ENCODE peak calls at places on chromosome 3, in six cellular contexts. D is PC-9, B is lower leg skin, O is AG10803, X is HFF-Myc, V is tibial artery. G is an unnamed sample.

GRCh38 chr3:53913401-53913800 is 21.7 kb upstream of the SELENOK start:
- DNase-seq in D (no peak), B (no peak), O (no peak), X (no peak), V (no peak), G (no peak)

GRCh38 chr3:117751691-117752090 is 1042.1 kb downstream of the TUSC7 start:
- DNase-seq in D (no peak), B (no peak), O (no peak), X (no peak), V (no peak), G (no peak)

GRCh38 chr3:24220859-24221657 is 273.6 kb downstream of the THRB start:
- DNase-seq in D (peak), B (no peak), O (peak), X (peak), V (peak), G (peak)

GRCh38 chr3:161149529-161149928 is 44.4 kb upstream of the B3GALNT1 start:
- DNase-seq in D (no peak), B (no peak), O (peak), X (no peak), V (no peak), G (no peak)

GRCh38 chr3:96330795-96331194 is 483.6 kb upstream of the EPHA6 start:
- DNase-seq in D (no peak), B (no peak), O (no peak), X (no peak), V (no peak), G (no peak)

GRCh38 chr3:184341925-184342324 is 4.5 kb downstream of the FAM131A start:
- DNase-seq in D (peak), B (no peak), O (no peak), X (no peak), V (no peak), G (no peak)

GRCh38 chr3:167772992-167773391 is 37.5 kb downstream of the SERPINI1 start:
- DNase-seq in D (no peak), B (no peak), O (no peak), X (no peak), V (no peak), G (no peak)

GRCh38 chr3:50455133-50455532 is 48.3 kb downstream of the CACNA2D2 start:
- DNase-seq in D (no peak), B (no peak), O (no peak), X (no peak), V (no peak), G (no peak)

GRCh38 chr3:33900809-33901505 is 102.5 kb downstream of the PDCD6IP start:
- DNase-seq in D (no peak), B (no peak), O (peak), X (no peak), V (no peak), G (no peak)

GRCh38 chr3:13623101-13623654 is 74.3 kb downstream of the FBLN2 start:
- DNase-seq in D (no peak), B (no peak), O (peak), X (no peak), V (no peak), G (no peak)

GRCh38 chr3:169458323-169458722 is 205.2 kb downstream of the MECOM start:
- DNase-seq in D (no peak), B (no peak), O (no peak), X (no peak), V (no peak), G (no peak)

GRCh38 chr3:196932600-196932999 is 9.7 kb downstream of the NCBP2 start:
- DNase-seq in D (no peak), B (no peak), O (no peak), X (no peak), V (no peak), G (no peak)

GRCh38 chr3:53750253-53751210 is 95.7 kb downstream of the CHDH start:
- DNase-seq in D (no peak), B (no peak), O (no peak), X (no peak), V (no peak), G (no peak)

GRCh38 chr3:170493712-170494182 is 75.1 kb downstream of the CLDN11 start:
- DNase-seq in D (no peak), B (no peak), O (peak), X (no peak), V (no peak), G (no peak)

GRCh38 chr3:153171918-153172317 is 9.9 kb downstream of the RAP2B start:
- DNase-seq in D (no peak), B (no peak), O (no peak), X (no peak), V (no peak), G (no peak)

GRCh38 chr3:94136133-94136532 is 73.3 kb downstream of the NSUN3 start:
- DNase-seq in D (no peak), B (no peak), O (no peak), X (no peak), V (no peak), G (no peak)

GRCh38 chr3:150825192-150825915 is 62.4 kb upstream of the SIAH2 start:
- DNase-seq in D (no peak), B (no peak), O (no peak), X (no peak), V (no peak), G (no peak)

GRCh38 chr3:40992023-40992422 is 207.3 kb upstream of the CTNNB1 start:
- DNase-seq in D (no peak), B (no peak), O (no peak), X (no peak), V (no peak), G (no peak)

GRCh38 chr3:25957026-25957425 is 167.1 kb downstream of the OXSM start:
- DNase-seq in D (no peak), B (no peak), O (no peak), X (no peak), V (no peak), G (no peak)

GRCh38 chr3:126304704-126305103 is 52.5 kb downstream of the KLF15 start:
- DNase-seq in D (no peak), B (no peak), O (no peak), X (no peak), V (no peak), G (no peak)

GRCh38 chr3:146156801-146157310 is 4.1 kb downstream of the PLOD2 start:
- DNase-seq in D (no peak), B (no peak), O (no peak), X (no peak), V (no peak), G (no peak)

GRCh38 chr3:22585504-22585903 is 617.6 kb upstream of the UBE2E2 start:
- DNase-seq in D (no peak), B (no peak), O (no peak), X (peak), V (no peak), G (no peak)

GRCh38 chr3:192727032-192727847 is at the start of gene FGF12:
- DNase-seq in D (no peak), B (no peak), O (peak), X (peak), V (no peak), G (peak)

GRCh38 chr3:37859908-37860199 is 1.8 kb upstream of the CTDSPL start:
- DNase-seq in D (no peak), B (no peak), O (no peak), X (no peak), V (no peak), G (no peak)

GRCh38 chr3:53921296-53921695 is 29.6 kb upstream of the SELENOK start:
- DNase-seq in D (no peak), B (no peak), O (peak), X (no peak), V (no peak), G (no peak)

GRCh38 chr3:53089511-53089910 is 40.7 kb downstream of the RFT1 start:
- DNase-seq in D (no peak), B (no peak), O (no peak), X (no peak), V (no peak), G (no peak)

GRCh38 chr3:52893723-52894122 is 3.6 kb downstream of the STIMATE start:
- DNase-seq in D (no peak), B (no peak), O (no peak), X (no peak), V (no peak), G (no peak)

GRCh38 chr3:112604536-112604935 is 36.4 kb downstream of the CCDC80 start:
- DNase-seq in D (peak), B (no peak), O (peak), X (peak), V (no peak), G (no peak)

GRCh38 chr3:137249311-137249940 is 291.6 kb downstream of the IL20RB start:
- DNase-seq in D (no peak), B (no peak), O (no peak), X (no peak), V (no peak), G (no peak)

GRCh38 chr3:62090066-62090465 is 283.3 kb downstream of the FEZF2 start:
- DNase-seq in D (no peak), B (no peak), O (no peak), X (no peak), V (no peak), G (no peak)

GRCh38 chr3:71495708-71496472 is 87.6 kb downstream of the FOXP1 start:
- DNase-seq in D (peak), B (no peak), O (peak), X (no peak), V (no peak), G (no peak)

GRCh38 chr3:33855884-33856546 is 57.6 kb downstream of the PDCD6IP start:
- DNase-seq in D (no peak), B (no peak), O (no peak), X (no peak), V (no peak), G (no peak)

GRCh38 chr3:162507397-162507796 is 1010.8 kb downstream of the OTOL1 start:
- DNase-seq in D (no peak), B (no peak), O (no peak), X (no peak), V (no peak), G (no peak)

DNA sequence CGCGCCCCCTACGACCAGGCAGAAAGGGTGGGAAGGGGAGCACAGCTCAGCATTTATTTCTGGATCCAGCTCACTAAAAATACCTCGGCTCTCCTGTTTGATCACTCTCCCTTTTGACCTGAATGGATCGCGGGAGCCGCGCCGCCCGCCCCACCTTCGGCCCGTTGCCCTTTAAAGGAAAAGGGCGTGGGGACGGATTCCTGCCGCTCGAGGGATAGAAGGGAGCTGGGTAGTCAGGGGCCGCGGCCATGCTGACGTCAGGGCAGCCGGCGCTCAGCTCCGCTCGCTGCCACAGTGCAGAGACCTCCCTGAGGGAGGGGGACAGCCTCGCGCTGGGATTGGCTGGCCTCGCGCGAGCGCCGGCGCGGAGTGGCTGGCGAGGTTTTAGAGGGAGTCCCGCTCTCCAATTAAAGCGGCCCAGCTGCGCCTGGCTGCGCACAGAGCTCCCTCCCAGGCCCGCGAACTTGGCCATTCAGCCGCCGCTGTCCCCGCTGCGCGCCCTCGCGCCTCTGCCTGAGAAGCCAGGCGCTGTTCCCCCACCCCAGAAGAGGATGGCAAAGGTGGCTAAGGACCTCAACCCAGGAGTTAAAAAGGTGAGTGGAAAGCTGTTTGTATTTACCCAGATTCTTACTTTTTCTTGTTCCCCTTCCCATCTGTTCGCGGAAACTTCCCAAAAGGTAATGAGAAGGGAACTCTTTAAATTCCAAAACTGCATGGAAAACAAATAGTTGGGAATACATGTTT is at the start of gene LMCD1:
- DNase-seq in D (peak), B (peak), O (peak), X (peak), V (peak), G (peak)
- TF ChIP-seq CTCF in D (no peak), B (no peak), O (peak), X (no peak), V (peak), G (no peak)

DNA sequence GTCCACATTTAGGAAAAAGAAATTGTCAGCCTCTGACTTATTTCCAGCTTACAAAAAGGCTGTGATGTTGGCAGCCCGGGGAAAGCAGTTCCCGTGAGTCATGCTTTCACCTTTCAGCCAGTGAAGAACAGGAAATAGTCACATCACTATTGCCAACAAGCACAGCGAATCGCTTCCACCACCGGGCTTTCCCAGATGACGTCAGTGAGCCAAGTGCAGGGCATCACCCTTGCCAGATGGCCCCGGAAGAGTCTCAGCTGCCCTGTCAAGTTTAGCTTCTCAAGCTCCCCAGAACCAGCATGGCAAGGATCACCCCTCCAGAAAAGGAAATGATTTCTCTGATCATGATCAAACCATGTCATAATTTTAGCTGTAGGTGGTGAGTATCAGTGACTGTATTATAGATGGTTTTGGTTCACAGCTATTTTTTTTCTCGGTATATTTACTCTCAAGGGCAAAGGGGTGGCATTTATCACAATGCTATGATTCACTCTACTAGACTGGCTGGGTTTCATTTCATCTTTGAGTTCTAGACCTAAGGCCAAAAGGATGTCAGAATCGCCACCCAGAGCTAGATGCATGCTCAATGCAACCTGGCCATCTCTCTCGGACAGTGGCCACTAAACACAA is 32.9 kb downstream of the B3GNT5 start:
- DNase-seq in D (peak), B (peak), O (peak), X (peak), V (peak), G (peak)
- H3K4me3 ChIP-seq in D (peak), B (no peak), O (no peak), X (no peak), V (no peak), G (no peak)

GRCh38 chr3:123656241-123656640 is 71.4 kb upstream of the HACD2 start:
- DNase-seq in D (no peak), B (no peak), O (no peak), X (no peak), V (no peak), G (no peak)

GRCh38 chr3:123655400-123655799 is 70.5 kb upstream of the HACD2 start:
- DNase-seq in D (no peak), B (no peak), O (peak), X (no peak), V (peak), G (no peak)

GRCh38 chr3:123657111-123657510 is 72.3 kb upstream of the HACD2 start:
- DNase-seq in D (no peak), B (no peak), O (no peak), X (no peak), V (no peak), G (no peak)

GRCh38 chr3:123657578-123657977 is 72.7 kb upstream of the HACD2 start:
- DNase-seq in D (no peak), B (peak), O (peak), X (no peak), V (no peak), G (no peak)

GRCh38 chr3:123656691-123657090 is 71.8 kb upstream of the HACD2 start:
- DNase-seq in D (no peak), B (no peak), O (no peak), X (no peak), V (no peak), G (no peak)
- TF ChIP-seq CTCF in D (no peak), B (no peak), O (no peak), X (peak), V (no peak), G (no peak)

GRCh38 chr3:157572559-157573270 is 69.5 kb upstream of the VEPH1 start:
- DNase-seq in D (no peak), B (no peak), O (peak), X (no peak), V (no peak), G (no peak)
- H3K4me3 ChIP-seq in D (no peak), B (no peak), O (no peak), X (no peak), V (no peak), G (no peak)

GRCh38 chr3:47420511-47421484 is 40.0 kb downstream of the PTPN23 start:
- DNase-seq in D (peak), B (peak), O (peak), X (peak), V (peak), G (peak)

GRCh38 chr3:47421741-47422649 is 41.2 kb downstream of the PTPN23 start:
- DNase-seq in D (no peak), B (no peak), O (peak), X (no peak), V (no peak), G (no peak)

GRCh38 chr3:47420044-47420430 is 39.2 kb downstream of the PTPN23 start:
- DNase-seq in D (no peak), B (no peak), O (no peak), X (no peak), V (no peak), G (no peak)

GRCh38 chr3:47418167-47419082 is 37.6 kb downstream of the PTPN23 start:
- DNase-seq in D (no peak), B (no peak), O (no peak), X (no peak), V (no peak), G (no peak)

DNA sequence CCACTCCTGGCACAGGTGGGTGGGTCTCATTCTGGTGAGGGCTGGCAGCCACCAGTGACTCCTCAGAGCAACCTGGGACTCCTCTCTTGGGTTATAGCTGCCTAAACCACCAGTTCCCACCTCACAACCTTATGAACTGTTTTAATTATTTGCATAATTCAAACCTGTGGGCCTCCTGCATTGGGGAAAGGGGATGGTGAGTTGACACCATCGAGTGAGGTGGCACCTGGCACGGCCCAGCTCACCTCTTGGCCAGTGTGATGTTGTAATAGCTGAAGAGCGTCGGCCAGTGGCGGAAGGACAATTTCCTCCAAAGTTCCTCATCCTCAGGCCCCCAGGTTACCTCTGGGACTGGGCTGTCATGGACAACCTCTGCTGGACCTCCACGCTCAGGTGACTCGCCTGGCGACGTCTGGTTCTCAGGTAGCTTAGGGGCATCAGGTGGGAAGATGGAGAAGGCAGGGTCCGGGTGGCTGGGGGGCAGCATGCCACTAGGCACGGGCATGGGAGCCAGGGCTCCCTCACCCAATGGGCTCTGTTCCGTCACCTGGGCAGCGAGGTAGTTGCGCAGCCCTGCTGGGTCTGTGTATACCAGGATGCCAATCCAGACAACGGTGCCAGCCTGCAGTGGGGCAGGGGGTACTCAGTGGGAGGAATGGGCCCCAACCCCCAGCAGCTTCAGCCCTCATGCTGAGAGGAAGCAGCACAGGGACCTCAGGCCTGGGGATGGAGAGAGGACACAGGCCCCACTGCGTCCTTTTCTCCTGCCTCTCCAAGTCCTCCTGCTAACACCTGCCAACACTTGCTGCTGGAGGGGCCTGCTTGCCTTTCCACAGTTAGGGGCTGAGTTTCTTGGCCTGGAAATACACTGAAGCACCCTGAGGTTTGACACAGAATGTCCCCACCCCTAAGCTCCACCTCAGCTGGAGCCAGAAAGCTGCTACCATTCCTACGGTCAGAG is 38.5 kb downstream of the PTPN23 start:
- DNase-seq in D (no peak), B (no peak), O (no peak), X (no peak), V (no peak), G (no peak)
- TF ChIP-seq CTCF in D (no peak), B (no peak), O (no peak), X (no peak), V (no peak), G (no peak)

DNA sequence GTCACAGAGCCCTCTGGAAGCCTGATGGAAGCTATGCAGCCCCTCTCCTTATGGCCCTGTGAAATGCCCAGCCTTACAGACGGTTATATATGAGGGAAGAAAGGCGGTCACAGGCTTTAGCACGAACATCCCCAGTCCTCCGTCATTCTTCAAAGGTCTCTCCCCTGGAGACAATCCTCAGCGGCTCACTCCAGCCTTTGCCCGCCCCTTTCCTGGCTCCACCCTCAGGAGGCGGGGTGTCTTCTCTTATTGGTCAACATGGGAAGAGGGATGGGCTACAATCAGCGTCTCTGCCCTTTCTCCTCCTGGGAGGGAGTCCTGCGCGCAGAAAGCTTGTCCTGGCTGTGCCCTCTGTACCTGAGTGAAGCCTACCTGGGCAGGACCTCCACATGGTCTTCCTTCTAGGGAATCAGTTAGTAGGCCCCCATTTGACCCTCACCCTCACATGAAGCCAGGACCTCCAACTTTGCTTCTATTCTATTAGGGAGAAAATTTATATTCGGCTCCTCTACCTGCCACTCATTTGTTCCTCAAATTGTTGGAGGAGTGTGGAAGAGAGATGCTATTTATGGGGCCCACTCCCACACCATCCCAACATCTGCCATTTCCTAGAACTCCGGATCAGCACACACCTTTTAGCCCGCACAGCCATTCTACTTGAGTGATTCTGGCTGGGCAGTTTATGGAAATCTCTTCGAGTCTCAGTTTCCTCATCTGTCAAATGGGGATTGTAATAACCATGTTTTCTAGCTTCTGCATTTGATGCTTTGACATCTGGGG is 112.9 kb upstream of the SLC6A11 start:
- DNase-seq in D (no peak), B (no peak), O (no peak), X (no peak), V (no peak), G (peak)
- H3K4me3 ChIP-seq in D (no peak), B (no peak), O (no peak), X (no peak), V (no peak), G (peak)

G was measured in dorsolateral prefrontal cortex.